ENCODE peak calls at places on chromosomes 11 and 22, in five cellular contexts. C is T-cell; T is activated T-cell treated with anti-CD3 and anti-CD28 coated beads, Interleukin-2, amount 50 U/mL, for 4 hours; A is RWPE2; G is upper lobe of left lung. E is an unnamed sample.

GRCh38 chr11:2932850-2933251 is 3.6 kb upstream of the PHLDA2 start:
- ATAC-seq in G (no peak), T (no peak), A (peak), C (no peak), E (no peak)

GRCh38 chr11:126357055-126357962 is 1.8 kb downstream of the ST3GAL4 start:
- ATAC-seq in C (no peak), A (no peak), G (no peak), T (no peak), E (no peak)

GRCh38 chr22:48414662-48415061 is 1413.0 kb downstream of the BRD1 start:
- ATAC-seq in C (no peak), G (no peak), A (no peak), T (no peak), E (no peak)

GRCh38 chr11:79481795-79482194 is 41.0 kb upstream of the TENM4 start:
- ATAC-seq in G (no peak), T (no peak), C (no peak), A (no peak), E (no peak)

GRCh38 chr11:92916299-92916698 is 53.2 kb upstream of the MTNR1B start:
- ATAC-seq in G (no peak), T (no peak), C (no peak), A (no peak), E (no peak)

GRCh38 chr11:115611343-115611742 is 107.1 kb upstream of the CADM1 start:
- ATAC-seq in A (no peak), G (no peak), C (no peak), T (no peak), E (no peak)

GRCh38 chr11:29916040-29916439 is 100.8 kb downstream of the KCNA4 start:
- ATAC-seq in C (no peak), A (no peak), G (no peak), T (no peak), E (no peak)

GRCh38 chr11:11206457-11206856 is 146.6 kb downstream of the CSNK2A3 start:
- ATAC-seq in G (no peak), A (no peak), C (no peak), T (no peak), E (no peak)

GRCh38 chr11:10400856-10401255 is 54.2 kb upstream of the AMPD3 start:
- ATAC-seq in C (no peak), T (no peak), G (peak), A (peak), E (no peak)

GRCh38 chr22:48204296-48204695 is 1441.8 kb downstream of the TBC1D22A start:
- ATAC-seq in G (no peak), C (no peak), T (no peak), A (peak), E (no peak)

GRCh38 chr11:528815-529728 is 6.3 kb downstream of the HRAS start:
- ATAC-seq in T (no peak), A (no peak), C (no peak), G (no peak), E (peak)

GRCh38 chr11:74550991-74551753 is 41.2 kb upstream of the POLD3 start:
- ATAC-seq in G (no peak), T (no peak), A (no peak), C (no peak), E (no peak)

E was measured in SK-N-SH treated with all-trans-retinoic acid at 6 μM for 48 hours.